ENCODE peak calls at places on chromosome 14, in nine cellular contexts. Z is A172; V is left colon; P is HTR-8/SVneo; R is NCI-H1930; W is C1 segment of cervical spinal cord; X is fibroblast of the conjunctiva; I is HCT116; C is activated CD8-positive, alpha-beta T cell treated with anti-CD3 and anti-CD28 coated beads, Interleukin-2, amount 10 ng/mL, durations not matched to agents 7 days and 5 days. G is an unnamed sample.

GRCh38 chr14:104794641-104795467 is 694 bp downstream of the AKT1 start:
- DNase-seq in V (peak; percentile 47), R (no peak), C (peak; percentile 33), I (no peak), P (peak; percentile 57), W (no peak), Z (no peak), X (no peak), G (peak; percentile 40)

GRCh38 chr14:33556382-33557121 is 394.3 kb downstream of the EGLN3 start:
- DNase-seq in R (no peak), W (no peak), C (no peak), I (no peak), P (peak; percentile 22), X (no peak), Z (no peak), V (no peak), G (no peak)

GRCh38 chr14:77256694-77257093 is 14.3 kb downstream of the NGB start:
- DNase-seq in C (no peak), P (no peak), R (no peak), X (no peak), W (no peak), I (no peak), V (no peak), Z (no peak), G (no peak)

GRCh38 chr14:60637490-60638452 is 11.5 kb downstream of the SIX1 start:
- DNase-seq in V (no peak), P (no peak), R (no peak), Z (no peak), W (no peak), C (no peak), X (no peak), I (no peak), G (no peak)

GRCh38 chr14:81275305-81275950 is 54.7 kb upstream of the GTF2A1 start:
- DNase-seq in V (no peak), Z (no peak), X (no peak), C (no peak), I (no peak), P (no peak), R (no peak), W (no peak), G (no peak)

GRCh38 chr14:77260631-77261030 is 10.4 kb downstream of the NGB start:
- DNase-seq in P (no peak), X (no peak), V (no peak), R (no peak), I (no peak), W (no peak), C (no peak), Z (no peak), G (no peak)

GRCh38 chr14:103653802-103654201 is 24.8 kb downstream of the KLC1 start:
- DNase-seq in V (no peak), Z (no peak), W (no peak), I (no peak), C (no peak), P (no peak), R (no peak), X (no peak), G (no peak)

GRCh38 chr14:64997108-64997794 is 10.6 kb downstream of the FNTB start:
- DNase-seq in Z (no peak), R (no peak), P (no peak), X (no peak), I (no peak), C (no peak), W (peak; percentile 27), V (no peak), G (no peak)

GRCh38 chr14:61644834-61645233 is 50.5 kb upstream of the HIF1A start:
- DNase-seq in R (no peak), Z (no peak), W (no peak), V (no peak), P (peak; percentile 61), C (no peak), I (no peak), X (no peak), G (no peak)

GRCh38 chr14:94313991-94314655 is 9.0 kb downstream of the SERPINA6 start:
- DNase-seq in V (no peak), I (no peak), R (no peak), C (no peak), Z (no peak), P (no peak), X (no peak), W (no peak), G (no peak)

GRCh38 chr14:71483154-71483553 is 449.1 kb upstream of the RGS6 start:
- DNase-seq in Z (no peak), V (no peak), X (no peak), W (no peak), I (no peak), R (no peak), C (no peak), P (no peak), G (no peak)

GRCh38 chr14:52049271-52049670 is 19.6 kb downstream of the NID2 start:
- DNase-seq in P (no peak), R (no peak), V (no peak), C (no peak), W (no peak), X (no peak), Z (no peak), I (no peak), G (no peak)

GRCh38 chr14:53151867-53152626 is 1.1 kb downstream of the DDHD1 start:
- DNase-seq in R (peak; percentile 9), C (peak; percentile 81), P (peak; percentile 78), V (peak; percentile 58), I (peak; percentile 34), X (peak; percentile 24), W (peak; percentile 57), Z (peak; percentile 27), G (peak; percentile 49)

GRCh38 chr14:39267592-39268112 is 33.9 kb downstream of the MIA2 start:
- DNase-seq in X (no peak), Z (peak; percentile 4), P (no peak), W (no peak), R (no peak), V (no peak), C (peak; percentile 32), I (peak; percentile 24), G (no peak)

G was measured in lung microvascular endothelial cell.